ENCODE peak calls at places on chromosomes 11 and 22, in nine cellular contexts. M is fibroblast of pulmonary artery; N is HEK293T; Z is AG04450; P is NCI-H1105 treated with DMSO at 0.1 percent for 48 hours; V is H4; W is NCI-H524 treated with DMSO at 0.1 percent for 48 hours; A is activated naive CD8-positive, alpha-beta T cell treated with anti-CD3 and anti-CD28 coated beads, Interleukin-2, amount 50 U/mL, for 24 hours; R is activated effector memory CD4-positive, alpha-beta T cell treated with anti-CD3 and anti-CD28 coated beads, Interleukin-2, amount 50 U/mL, for 16 hours. K is an unnamed sample.

GRCh38 chr11:100687630-100688395 is 725 bp downstream of the ARHGAP42 start:
- DNase-seq in M (peak), N (peak), Z (peak), P (peak), V (peak), W (no peak), A (peak), R (no peak), K (peak)

GRCh38 chr22:33142282-33142681 is 84.1 kb upstream of the SYN3 start:
- DNase-seq in M (no peak), N (no peak), Z (no peak), P (no peak), V (no peak), W (no peak), A (no peak), R (no peak), K (no peak)

GRCh38 chr22:32999039-32999861 is 58.9 kb downstream of the SYN3 start:
- DNase-seq in M (peak), N (no peak), Z (no peak), P (no peak), V (no peak), W (no peak), A (no peak), R (no peak), K (no peak)

GRCh38 chr11:125214466-125215204 is 50.1 kb downstream of the PKNOX2 start:
- DNase-seq in M (peak), N (no peak), Z (no peak), P (no peak), V (no peak), W (no peak), A (no peak), R (no peak), K (no peak)

GRCh38 chr11:133835258-133836075 is 9.8 kb downstream of the SPATA19 start:
- DNase-seq in M (peak), N (peak), Z (no peak), P (peak), V (peak), W (peak), A (peak), R (peak), K (peak)

GRCh38 chr11:102727890-102728289 is 3.1 kb upstream of the MMP8 start:
- DNase-seq in M (peak), N (no peak), Z (peak), P (no peak), V (peak), W (no peak), A (no peak), R (no peak), K (no peak)

GRCh38 chr11:7668911-7669310 is 4.4 kb downstream of the CYB5R2 start:
- DNase-seq in M (peak), N (no peak), Z (no peak), P (no peak), V (no peak), W (no peak), A (no peak), R (no peak), K (peak)

GRCh38 chr22:17897411-17897810 is 123.1 kb upstream of the BID start:
- DNase-seq in M (no peak), N (no peak), Z (no peak), P (no peak), V (no peak), W (no peak), A (no peak), R (no peak), K (peak)

GRCh38 chr11:15800121-15800800 is 556.1 kb downstream of the SOX6 start:
- DNase-seq in M (peak), N (no peak), Z (no peak), P (no peak), V (peak), W (no peak), A (no peak), R (no peak), K (peak)

GRCh38 chr11:6505577-6506240 is 8.6 kb downstream of the DNHD1 start:
- DNase-seq in M (peak), N (peak), Z (peak), P (peak), V (peak), W (no peak), A (no peak), R (no peak), K (peak)

GRCh38 chr11:35144103-35144741 is 5.3 kb downstream of the CD44 start:
- DNase-seq in M (peak), N (no peak), Z (peak), P (no peak), V (peak), W (no peak), A (peak), R (peak), K (no peak)

GRCh38 chr11:108333403-108333899 is 110.6 kb downstream of the ATM start:
- DNase-seq in M (no peak), N (no peak), Z (no peak), P (no peak), V (no peak), W (no peak), A (no peak), R (no peak), K (no peak)

GRCh38 chr11:61914471-61915171 is 2.7 kb downstream of the RAB3IL1 start:
- DNase-seq in M (no peak), N (no peak), Z (no peak), P (no peak), V (no peak), W (no peak), A (no peak), R (no peak), K (no peak)

GRCh38 chr22:19085233-19086043 is 36.8 kb downstream of the DGCR2 start:
- DNase-seq in M (peak), N (peak), Z (no peak), P (peak), V (peak), W (no peak), A (no peak), R (no peak), K (peak)

GRCh38 chr11:61507012-61507768 is 1.4 kb upstream of the LRRC10B start:
- DNase-seq in M (no peak), N (no peak), Z (no peak), P (no peak), V (no peak), W (no peak), A (no peak), R (no peak), K (no peak)

GRCh38 chr11:2592559-2593392 is 107.0 kb downstream of the KCNQ1OT1 start:
- DNase-seq in M (no peak), N (no peak), Z (no peak), P (no peak), V (no peak), W (no peak), A (no peak), R (no peak), K (no peak)

GRCh38 chr11:128398517-128399152 is 188.7 kb downstream of the ETS1 start:
- DNase-seq in M (no peak), N (no peak), Z (no peak), P (no peak), V (no peak), W (no peak), A (no peak), R (no peak), K (no peak)

GRCh38 chr11:72786305-72787261 is 7.3 kb downstream of the STARD10 start:
- DNase-seq in M (no peak), N (no peak), Z (no peak), P (no peak), V (no peak), W (no peak), A (no peak), R (no peak), K (no peak)

GRCh38 chr11:37967635-37968034 is 1369.6 kb upstream of the RAG2 start:
- DNase-seq in M (no peak), N (no peak), Z (no peak), P (no peak), V (no peak), W (no peak), A (no peak), R (no peak), K (peak)

GRCh38 chr11:102476069-102476468 is 23.5 kb upstream of the TMEM123 start:
- DNase-seq in M (peak), N (no peak), Z (no peak), P (no peak), V (no peak), W (no peak), A (no peak), R (no peak), K (no peak)

GRCh38 chr22:23501244-23501643 is 78.8 kb downstream of the IGLL1 start:
- DNase-seq in M (no peak), N (no peak), Z (no peak), P (peak), V (no peak), W (no peak), A (no peak), R (peak), K (no peak)

GRCh38 chr11:58503361-58503856 is 4.5 kb downstream of the OR5B21 start:
- DNase-seq in M (no peak), N (no peak), Z (no peak), P (no peak), V (no peak), W (no peak), A (no peak), R (no peak), K (no peak)

GRCh38 chr11:2555891-2556290 is 111.1 kb downstream of the KCNQ1 start:
- DNase-seq in M (no peak), N (no peak), Z (no peak), P (no peak), V (no peak), W (no peak), A (no peak), R (peak), K (no peak)

GRCh38 chr11:16402654-16403447 is 46.5 kb upstream of the SOX6 start:
- DNase-seq in M (no peak), N (no peak), Z (no peak), P (peak), V (no peak), W (no peak), A (no peak), R (no peak), K (peak)

GRCh38 chr11:98411777-98412176 is 609.0 kb upstream of the CNTN5 start:
- DNase-seq in M (no peak), N (no peak), Z (no peak), P (no peak), V (no peak), W (no peak), A (no peak), R (no peak), K (no peak)

GRCh38 chr22:43343262-43343988 is at the start of gene SCUBE1:
- DNase-seq in M (peak), N (peak), Z (no peak), P (peak), V (no peak), W (no peak), A (peak), R (peak), K (peak)

GRCh38 chr11:131064373-131064991 is 148.2 kb upstream of the SNX19 start:
- DNase-seq in M (peak), N (peak), Z (peak), P (peak), V (peak), W (no peak), A (peak), R (no peak), K (peak)

GRCh38 chr22:46758098-46758497 is 4.4 kb upstream of the TBC1D22A start:
- DNase-seq in M (no peak), N (no peak), Z (no peak), P (no peak), V (no peak), W (no peak), A (no peak), R (no peak), K (no peak)

GRCh38 chr22:24694971-24695928 is 79.3 kb downstream of the PIWIL3 start:
- DNase-seq in M (no peak), N (no peak), Z (no peak), P (no peak), V (no peak), W (no peak), A (no peak), R (no peak), K (no peak)

GRCh38 chr11:8070417-8071101 is 10.5 kb upstream of the TUB start:
- DNase-seq in M (peak), N (peak), Z (no peak), P (peak), V (no peak), W (peak), A (no peak), R (peak), K (no peak)

GRCh38 chr11:69444381-69445130 is 36.9 kb upstream of the LINC01488 start:
- DNase-seq in M (peak), N (no peak), Z (peak), P (no peak), V (peak), W (no peak), A (peak), R (no peak), K (peak)

GRCh38 chr22:47367993-47368945 is 605.8 kb downstream of the TBC1D22A start:
- DNase-seq in M (no peak), N (no peak), Z (no peak), P (no peak), V (no peak), W (no peak), A (no peak), R (peak), K (no peak)

GRCh38 chr11:66274219-66274618 is 3.8 kb upstream of the CNIH2 start:
- DNase-seq in M (no peak), N (no peak), Z (no peak), P (no peak), V (no peak), W (no peak), A (no peak), R (no peak), K (no peak)

GRCh38 chr11:84316866-84317560 is 1030.8 kb upstream of the CCDC90B start:
- DNase-seq in M (peak), N (no peak), Z (no peak), P (no peak), V (peak), W (no peak), A (no peak), R (no peak), K (peak)

GRCh38 chr11:2588809-2589537 is 110.8 kb downstream of the KCNQ1OT1 start:
- DNase-seq in M (no peak), N (no peak), Z (no peak), P (no peak), V (peak), W (no peak), A (no peak), R (no peak), K (no peak)

GRCh38 chr22:19352766-19353165 is 61.2 kb upstream of the CLTCL1 start:
- DNase-seq in M (no peak), N (no peak), Z (no peak), P (no peak), V (no peak), W (no peak), A (no peak), R (no peak), K (no peak)

GRCh38 chr11:10659339-10660216 is 34.0 kb downstream of the IRAG1 start:
- DNase-seq in M (peak), N (peak), Z (peak), P (no peak), V (peak), W (no peak), A (no peak), R (no peak), K (peak)

GRCh38 chr11:57249384-57250319 is 12.6 kb upstream of the APLNR start:
- DNase-seq in M (peak), N (peak), Z (peak), P (peak), V (peak), W (no peak), A (peak), R (peak), K (peak)

K was measured in mesendoderm.